ENCODE peak calls at places on chromosomes 12 and 14, in eight cellular contexts. E, W, I, H, Y, K, U and G are unnamed samples.

GRCh38 chr12:85000766-85001165 is 35.3 kb downstream of the TSPAN19 start:
- DNase-seq in E (no peak), W (no peak), I (no peak), H (no peak), Y (no peak), K (no peak), U (no peak), G (no peak)

GRCh38 chr12:5102261-5102789 is 58.6 kb downstream of the KCNA5 start:
- DNase-seq in E (no peak), W (no peak), I (no peak), H (no peak), Y (no peak), K (no peak), U (no peak), G (no peak)

GRCh38 chr12:78586790-78587189 is 277.8 kb upstream of the SYT1 start:
- DNase-seq in E (no peak), W (no peak), I (no peak), H (no peak), Y (no peak), K (no peak), U (no peak), G (no peak)

GRCh38 chr12:122406701-122407154 is 15.7 kb downstream of the CLIP1 start:
- DNase-seq in E (no peak), W (no peak), I (no peak), H (no peak), Y (no peak), K (no peak), U (no peak), G (no peak)

GRCh38 chr12:1443421-1444141 is 150.8 kb downstream of the FBXL14 start:
- DNase-seq in E (no peak), W (no peak), I (no peak), H (no peak), Y (no peak), K (peak), U (no peak), G (no peak)

GRCh38 chr12:120015313-120015712 is 26.3 kb downstream of the BICDL1 start:
- DNase-seq in E (no peak), W (no peak), I (no peak), H (no peak), Y (no peak), K (no peak), U (no peak), G (no peak)

GRCh38 chr12:53976172-53976822 is 1.5 kb upstream of the HOTAIR start:
- DNase-seq in E (no peak), W (no peak), I (no peak), H (no peak), Y (no peak), K (no peak), U (no peak), G (no peak)

GRCh38 chr14:53620325-53620716 is 336.3 kb downstream of the BMP4 start:
- DNase-seq in E (no peak), W (no peak), I (no peak), H (no peak), Y (no peak), K (no peak), U (no peak), G (no peak)

GRCh38 chr14:61126083-61126962 is 145.3 kb downstream of the SLC38A6 start:
- DNase-seq in E (no peak), W (no peak), I (no peak), H (no peak), Y (no peak), K (no peak), U (no peak), G (no peak)

GRCh38 chr14:71474291-71474690 is 457.9 kb upstream of the RGS6 start:
- DNase-seq in E (no peak), W (peak), I (no peak), H (no peak), Y (no peak), K (no peak), U (no peak), G (no peak)

GRCh38 chr12:11650279-11650696 is 814 bp downstream of the ETV6 start:
- DNase-seq in E (peak), W (peak), I (no peak), H (no peak), Y (peak), K (no peak), U (no peak), G (no peak)

GRCh38 chr14:68627050-68627867 is 165.6 kb downstream of the ZFP36L1 start:
- DNase-seq in E (no peak), W (no peak), I (peak), H (no peak), Y (no peak), K (no peak), U (no peak), G (no peak)

GRCh38 chr12:78406213-78406612 is 458.4 kb upstream of the SYT1 start:
- DNase-seq in E (no peak), W (no peak), I (no peak), H (no peak), Y (no peak), K (no peak), U (no peak), G (no peak)

GRCh38 chr12:76083761-76084276 is 666 bp downstream of the NAP1L1 start:
- DNase-seq in E (peak), W (peak), I (peak), H (peak), Y (peak), K (peak), U (peak), G (peak)

GRCh38 chr12:127559349-127560040 is 707.5 kb upstream of the TMEM132C start:
- DNase-seq in E (no peak), W (peak), I (peak), H (no peak), Y (peak), K (no peak), U (no peak), G (peak)

GRCh38 chr12:48125985-48126384 is 6.8 kb downstream of the PFKM start:
- DNase-seq in E (no peak), W (no peak), I (no peak), H (no peak), Y (no peak), K (no peak), U (no peak), G (no peak)

GRCh38 chr12:48781750-48782456 is 7.0 kb downstream of the ADCY6 start:
- DNase-seq in E (no peak), W (no peak), I (no peak), H (no peak), Y (no peak), K (no peak), U (no peak), G (no peak)

GRCh38 chr12:44812062-44812461 is 64.1 kb downstream of the NELL2 start:
- DNase-seq in E (no peak), W (no peak), I (no peak), H (no peak), Y (no peak), K (no peak), U (no peak), G (no peak)

GRCh38 chr12:87670448-87670847 is 358.8 kb downstream of the C12orf50 start:
- DNase-seq in E (no peak), W (no peak), I (no peak), H (no peak), Y (no peak), K (no peak), U (no peak), G (no peak)

DNA sequence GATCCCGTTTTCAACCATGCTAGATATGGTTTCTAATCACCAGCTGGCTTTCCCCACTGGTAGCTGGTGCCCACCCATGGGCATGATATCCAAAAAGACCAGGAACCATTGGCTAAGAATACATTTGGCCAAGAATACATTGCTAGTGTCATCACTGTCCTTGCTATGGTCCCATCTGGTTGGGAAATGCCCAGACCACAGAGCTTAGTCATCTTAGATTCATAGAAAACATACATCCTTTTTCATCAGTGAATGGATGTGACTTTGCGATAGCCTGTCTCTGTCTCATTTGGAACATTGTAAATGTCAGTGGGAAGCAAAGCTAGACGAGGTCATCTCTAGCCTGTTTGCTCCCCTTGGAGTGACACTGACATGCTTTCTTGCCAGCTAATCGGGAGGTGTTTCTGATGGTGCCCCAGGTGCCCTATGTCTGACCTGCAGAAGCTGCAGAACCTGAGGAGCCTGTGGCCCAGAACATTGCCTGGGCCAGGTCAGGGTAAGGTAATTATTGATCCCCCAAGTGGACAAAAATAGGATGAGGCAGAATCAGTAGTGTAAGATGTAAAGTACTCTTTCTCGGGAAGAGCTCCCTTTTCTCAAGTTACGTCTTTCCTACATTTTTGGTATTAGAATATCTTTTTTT is 194.8 kb downstream of the SLC41A2 start:
- DNase-seq in E (no peak), W (no peak), I (no peak), H (no peak), Y (no peak), K (no peak), U (no peak), G (no peak)
- TF ChIP-seq EP300 in E (no peak), W (no peak), I (no peak), H (no peak), Y (no peak), K (no peak), U (no peak), G (no peak)

GRCh38 chr12:108667349-108667748 is 33.7 kb upstream of the SELPLG start:
- DNase-seq in E (no peak), W (no peak), I (no peak), H (no peak), Y (no peak), K (no peak), U (no peak), G (no peak)
- H3K27ac ChIP-seq in E (no peak), W (peak), I (peak), H (no peak), Y (peak), K (peak), U (peak), G (peak)

DNA sequence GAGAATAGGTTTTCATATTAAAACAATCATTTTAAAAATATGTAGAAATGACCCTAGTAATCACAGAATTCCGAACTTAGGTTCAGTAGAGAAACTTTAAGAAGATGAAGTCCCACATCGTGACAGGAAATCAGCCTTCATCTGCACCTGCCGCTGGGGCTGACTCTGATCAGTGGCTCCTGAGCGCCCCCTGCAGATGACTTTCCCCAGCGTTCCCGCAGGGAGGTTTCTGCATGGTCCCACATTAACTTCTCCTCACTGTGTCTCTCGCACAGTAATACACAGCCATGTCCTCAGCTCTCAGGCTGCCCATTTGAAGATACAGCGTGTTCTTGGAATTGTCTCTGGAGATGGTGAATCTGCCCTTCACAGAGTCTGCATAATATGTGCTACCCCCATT is 1131.1 kb downstream of the TMEM121 start:
- DNase-seq in E (no peak), W (peak), I (no peak), H (no peak), Y (peak), K (no peak), U (no peak), G (no peak)
- TF ChIP-seq EP300 in E (no peak), W (no peak), I (no peak), H (no peak), Y (no peak), K (no peak), U (no peak), G (no peak)

GRCh38 chr12:57754411-57755193 is at the start of gene MARCHF9:
- DNase-seq in E (peak), W (peak), I (peak), H (no peak), Y (peak), K (peak), U (no peak), G (no peak)
- H3K27ac ChIP-seq in E (no peak), W (no peak), I (peak), H (peak), Y (peak), K (peak), U (peak), G (peak)

GRCh38 chr14:23300687-23301223 is 1.9 kb downstream of the PPP1R3E start:
- DNase-seq in E (peak), W (no peak), I (no peak), H (no peak), Y (peak), K (peak), U (peak), G (no peak)
- TF ChIP-seq EP300 in E (no peak), W (no peak), I (no peak), H (no peak), Y (no peak), K (no peak), U (no peak), G (no peak)

DNA sequence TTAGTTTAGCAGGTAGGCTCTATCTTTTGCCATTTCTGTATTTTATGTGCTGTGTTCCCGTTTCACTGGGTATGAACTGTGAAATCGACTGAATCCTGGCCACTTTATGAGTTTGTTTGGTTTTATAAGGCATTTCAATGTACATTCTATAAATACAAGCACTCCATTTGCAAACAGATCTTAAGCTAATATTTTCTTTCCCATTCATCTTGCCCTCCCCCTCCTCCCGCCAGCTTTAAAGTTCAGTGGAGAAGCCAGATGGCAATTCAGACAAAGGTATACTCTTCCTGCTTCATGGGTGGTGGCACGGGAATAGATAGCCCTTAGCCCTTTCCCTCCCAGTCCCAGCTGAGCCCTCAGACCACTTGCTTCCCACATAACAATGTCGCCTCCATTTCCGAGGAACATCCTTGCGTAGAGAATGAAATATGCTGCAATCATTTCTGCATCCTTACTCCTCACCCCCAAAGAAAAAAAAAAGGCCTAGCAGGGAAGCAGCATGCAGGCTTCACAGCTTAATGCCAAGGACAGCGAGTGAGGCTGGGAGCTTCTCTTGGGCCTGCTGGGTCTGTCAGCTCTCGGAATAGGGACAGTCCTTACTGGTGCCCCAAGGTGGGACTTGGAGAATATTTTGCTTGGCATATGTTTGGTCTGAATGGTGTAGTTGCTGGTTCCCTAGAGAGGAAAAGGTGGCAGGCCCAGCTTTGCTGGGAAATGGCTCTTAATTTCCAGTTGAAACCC is 52.8 kb upstream of the SRSF5 start:
- DNase-seq in E (no peak), W (no peak), I (no peak), H (no peak), Y (peak), K (no peak), U (no peak), G (no peak)
- H3K27ac ChIP-seq in E (no peak), W (no peak), I (peak), H (no peak), Y (peak), K (peak), U (peak), G (no peak)

GRCh38 chr12:113186033-113186365 is 478 bp downstream of the RITA1 start:
- DNase-seq in E (no peak), W (no peak), I (no peak), H (no peak), Y (no peak), K (no peak), U (no peak), G (no peak)

GRCh38 chr12:113186666-113187325 is 1.3 kb downstream of the RITA1 start:
- DNase-seq in E (peak), W (no peak), I (no peak), H (no peak), Y (peak), K (no peak), U (no peak), G (no peak)

GRCh38 chr12:113185180-113186032 is at the start of the genes DDX54 and RITA1:
- DNase-seq in E (peak), W (peak), I (peak), H (peak), Y (peak), K (peak), U (peak), G (peak)

GRCh38 chr12:113189361-113189760 is 3.8 kb downstream of the RITA1 start:
- DNase-seq in E (no peak), W (no peak), I (no peak), H (no peak), Y (no peak), K (no peak), U (no peak), G (no peak)

GRCh38 chr12:113187588-113187987 is 2.1 kb downstream of the RITA1 start:
- DNase-seq in E (no peak), W (no peak), I (no peak), H (no peak), Y (no peak), K (no peak), U (no peak), G (no peak)
- TF ChIP-seq EP300 in E (no peak), W (no peak), I (no peak), H (no peak), Y (no peak), K (no peak), U (no peak), G (no peak)

GRCh38 chr12:123771261-123771660 is 9.2 kb downstream of the DNAH10 start:
- DNase-seq in E (no peak), W (no peak), I (no peak), H (no peak), Y (no peak), K (no peak), U (no peak), G (no peak)

GRCh38 chr12:123767613-123768012 is 5.5 kb downstream of the DNAH10 start:
- DNase-seq in E (no peak), W (no peak), I (no peak), H (no peak), Y (no peak), K (no peak), U (no peak), G (no peak)

GRCh38 chr12:123773375-123773774 is 11.3 kb downstream of the DNAH10 start:
- DNase-seq in E (no peak), W (no peak), I (no peak), H (no peak), Y (no peak), K (no peak), U (no peak), G (no peak)

DNA sequence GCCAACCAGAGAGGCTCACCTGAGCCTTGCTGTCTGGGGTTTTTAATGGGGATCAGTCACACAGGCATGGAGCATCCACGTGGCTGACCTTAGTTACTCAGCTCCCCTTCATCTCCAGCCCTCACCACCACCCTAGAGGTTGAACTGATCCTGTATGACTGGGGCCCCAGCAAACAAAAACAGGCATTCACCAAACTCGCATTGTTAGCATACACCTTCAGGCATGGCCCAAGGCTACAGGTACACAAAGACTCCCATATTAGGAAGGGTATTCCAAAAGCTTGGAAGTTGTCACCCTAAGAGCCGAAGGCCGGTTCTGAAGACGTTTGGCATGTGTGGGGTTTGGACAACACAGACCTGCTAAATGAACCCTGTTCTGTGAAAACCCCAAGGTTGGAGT is 10.0 kb downstream of the DNAH10 start:
- DNase-seq in E (no peak), W (no peak), I (no peak), H (no peak), Y (no peak), K (no peak), U (no peak), G (no peak)
- H3K27ac ChIP-seq in E (no peak), W (no peak), I (no peak), H (no peak), Y (no peak), K (no peak), U (no peak), G (no peak)

DNA sequence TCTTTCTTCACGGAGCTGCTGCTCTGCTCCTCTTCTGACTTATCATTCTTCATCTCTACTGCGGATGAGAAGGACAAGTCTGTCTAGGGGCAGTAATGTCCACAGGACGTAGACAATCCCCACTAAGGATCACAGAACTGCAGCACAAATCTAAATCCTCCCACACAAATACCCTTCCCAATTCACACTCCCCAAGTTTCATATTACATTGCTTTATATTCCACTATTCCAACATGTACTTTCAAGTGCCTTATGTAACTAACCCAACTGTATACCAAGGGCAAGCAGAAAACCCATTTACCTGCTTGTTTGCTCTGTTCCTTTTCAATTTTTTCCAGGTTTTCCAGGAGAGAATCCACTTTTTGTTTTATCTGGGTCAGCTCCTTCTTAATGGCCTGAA is 55.6 kb upstream of the OR5AU1 start:
- DNase-seq in E (no peak), W (no peak), I (no peak), H (no peak), Y (no peak), K (no peak), U (no peak), G (no peak)
- TF ChIP-seq EP300 in E (no peak), W (no peak), I (no peak), H (no peak), Y (no peak), K (no peak), U (no peak), G (no peak)